ENCODE peak calls at places on chromosome 11, in five cellular contexts. P, N, U, E and I are unnamed samples.

GRCh38 chr11:115054541-115055538 is 376.5 kb downstream of the NXPE2 start:
- DNase-seq in P (peak; percentile 9), E (no peak), U (no peak), N (no peak), I (no peak)

GRCh38 chr11:63564056-63564784 is 1.0 kb upstream of the PLAAT2 start:
- DNase-seq in P (no peak), U (no peak), E (peak; percentile 74), N (no peak), I (no peak)

GRCh38 chr11:111393096-111393495 is 14.0 kb upstream of the POU2AF1 start:
- DNase-seq in N (no peak), E (no peak), U (no peak), P (peak; percentile 25), I (no peak)

GRCh38 chr11:34987617-34988016 is 71.2 kb downstream of the PDHX start:
- DNase-seq in N (no peak), U (no peak), E (no peak), P (no peak), I (no peak)

GRCh38 chr11:69173925-69174591 is 18.3 kb downstream of the SMIM38 start:
- DNase-seq in U (no peak), P (peak; percentile 90), N (no peak), E (no peak), I (no peak)

GRCh38 chr11:121494355-121495099 is 41.8 kb upstream of the SORL1-AS1 start:
- DNase-seq in P (no peak), N (no peak), E (no peak), U (no peak), I (no peak)

GRCh38 chr11:13332124-13332523 is 54.5 kb downstream of the BMAL1 start:
- DNase-seq in N (no peak), P (no peak), U (no peak), E (no peak), I (no peak)

GRCh38 chr11:1568451-1568911 is 3.6 kb downstream of the DUSP8 start:
- DNase-seq in N (no peak), U (no peak), E (no peak), P (no peak), I (no peak)

GRCh38 chr11:118003021-118003423 is 16.8 kb downstream of the IL10RA start:
- DNase-seq in E (no peak), P (no peak), U (no peak), N (no peak), I (peak; percentile 84)

GRCh38 chr11:45921561-45922424 is 663 bp upstream of the LARGE2 start:
- DNase-seq in U (no peak), P (no peak), N (no peak), E (no peak), I (peak; percentile 18)

GRCh38 chr11:64580387-64580786 is 10.6 kb upstream of the SLC22A12 start:
- DNase-seq in E (no peak), U (no peak), P (no peak), N (peak; percentile 73), I (no peak)

GRCh38 chr11:95444309-95445202 is 213.6 kb upstream of the SESN3 start:
- DNase-seq in N (no peak), U (no peak), E (no peak), P (peak; percentile 73), I (no peak)

GRCh38 chr11:121416909-121417567 is 35.1 kb upstream of the SORL1 start:
- DNase-seq in N (no peak), E (no peak), P (peak; percentile 83), U (no peak), I (peak; percentile 18)

GRCh38 chr11:109123811-109124787 is 297.9 kb upstream of the C11orf87 start:
- DNase-seq in P (no peak), E (no peak), N (no peak), U (no peak), I (no peak)

GRCh38 chr11:14905104-14906033 is 13.3 kb upstream of the CYP2R1 start:
- DNase-seq in U (no peak), E (no peak), N (peak; percentile 49), P (no peak), I (peak; percentile 74)

GRCh38 chr11:36453678-36454077 is 56.4 kb downstream of the TRAF6 start:
- DNase-seq in U (no peak), N (no peak), P (peak; percentile 55), E (no peak), I (no peak)

GRCh38 chr11:100851584-100852152 is 164.6 kb downstream of the ARHGAP42 start:
- DNase-seq in U (no peak), E (no peak), P (peak; percentile 49), N (no peak), I (no peak)

GRCh38 chr11:30131535-30131934 is 99.3 kb upstream of the FSHB start:
- DNase-seq in U (no peak), P (peak; percentile 21), N (no peak), E (no peak), I (no peak)

GRCh38 chr11:96576383-96576782 is 186.6 kb downstream of the JRKL start:
- DNase-seq in U (no peak), N (no peak), P (no peak), E (no peak), I (no peak)

GRCh38 chr11:74695705-74696280 is 35.4 kb downstream of the CHRDL2 start:
- DNase-seq in P (no peak), E (no peak), N (no peak), U (no peak), I (no peak)

GRCh38 chr11:70226967-70227366 is 23.9 kb downstream of the FADD start:
- DNase-seq in U (no peak), P (no peak), E (no peak), N (peak; percentile 20), I (no peak)

GRCh38 chr11:120119121-120119520 is 18.8 kb downstream of the TRIM29 start:
- DNase-seq in P (no peak), N (no peak), U (no peak), E (no peak), I (no peak)

GRCh38 chr11:9787981-9788521 is 124.2 kb downstream of the SWAP70 start:
- DNase-seq in N (no peak), E (no peak), P (peak; percentile 38), U (peak; percentile 69), I (no peak)

GRCh38 chr11:65500262-65501004 is 1.6 kb downstream of the MALAT1 start:
- DNase-seq in E (peak; percentile 54), N (peak; percentile 55), U (no peak), P (peak; percentile 49), I (no peak)

GRCh38 chr11:34242037-34242625 is 115.7 kb downstream of the ABTB2 start:
- DNase-seq in U (no peak), P (peak; percentile 41), E (peak; percentile 91), N (no peak), I (no peak)